ENCODE peak calls at places on chromosomes 1 and 21, in seven cellular contexts. F is IMR-90, P is mesenchymal stem cell, H is H1, K is trophoblast cell, E is mesendoderm, N is neuronal stem cell. B is an unnamed sample.

GRCh38 chr21:45075606-45076244 is 1.3 kb downstream of the ADARB1 start:
- DNase-seq in F (no peak), P (no peak), H (no peak), K (no peak), E (no peak), N (no peak), B (no peak)

GRCh38 chr1:82062206-82062605 is 261.5 kb downstream of the ADGRL2 start:
- DNase-seq in F (no peak), P (no peak), H (no peak), K (no peak), E (no peak), N (no peak), B (no peak)

GRCh38 chr1:114496091-114496490 is 14.9 kb downstream of the TRIM33 start:
- DNase-seq in F (no peak), P (no peak), H (no peak), K (no peak), E (no peak), N (no peak), B (no peak)

GRCh38 chr1:13813398-13814012 is 113.5 kb downstream of the PRDM2 start:
- DNase-seq in F (no peak), P (peak), H (no peak), K (peak), E (peak), N (peak), B (peak)

GRCh38 chr1:979744-980072 is 2.2 kb downstream of the PERM1 start:
- DNase-seq in F (no peak), P (no peak), H (no peak), K (no peak), E (no peak), N (no peak), B (no peak)

GRCh38 chr21:31538821-31539220 is 120.7 kb upstream of the SOD1 start:
- DNase-seq in F (no peak), P (no peak), H (no peak), K (no peak), E (no peak), N (no peak), B (no peak)

GRCh38 chr21:34865922-34866271 is 183.2 kb downstream of the RUNX1 start:
- DNase-seq in F (no peak), P (peak), H (peak), K (peak), E (peak), N (no peak), B (peak)

GRCh38 chr1:226743259-226743658 is 4.2 kb upstream of the ITPKB start:
- DNase-seq in F (no peak), P (no peak), H (no peak), K (no peak), E (no peak), N (no peak), B (no peak)

GRCh38 chr1:183702087-183702812 is 49.1 kb upstream of the APOBEC4 start:
- DNase-seq in F (peak), P (no peak), H (no peak), K (peak), E (no peak), N (no peak), B (no peak)

GRCh38 chr1:8418301-8418700 is 100.4 kb downstream of the SLC45A1 start:
- DNase-seq in F (no peak), P (no peak), H (no peak), K (no peak), E (no peak), N (no peak), B (no peak)
- H4K8ac ChIP-seq in F (no peak), P (no peak), H (no peak), K (no peak), E (no peak), N (no peak), B (no peak)

GRCh38 chr1:159040206-159040605 is 30.5 kb downstream of the IFI16 start:
- DNase-seq in F (peak), P (peak), H (no peak), K (peak), E (no peak), N (no peak), B (no peak)
- H4K8ac ChIP-seq in F (no peak), P (no peak), H (no peak), K (no peak), E (no peak), N (no peak), B (no peak)

GRCh38 chr1:84795213-84795612 is 97.8 kb downstream of the LPAR3 start:
- DNase-seq in F (no peak), P (no peak), H (no peak), K (no peak), E (no peak), N (no peak), B (no peak)
- H4K8ac ChIP-seq in F (no peak), P (no peak), H (no peak), K (no peak), E (no peak), N (no peak), B (no peak)

GRCh38 chr1:187078916-187079315 is 250.2 kb downstream of the PLA2G4A start:
- DNase-seq in F (no peak), P (no peak), H (no peak), K (no peak), E (no peak), N (no peak), B (no peak)
- H4K8ac ChIP-seq in F (no peak), P (no peak), H (no peak), K (no peak), E (no peak), N (no peak), B (no peak)

DNA sequence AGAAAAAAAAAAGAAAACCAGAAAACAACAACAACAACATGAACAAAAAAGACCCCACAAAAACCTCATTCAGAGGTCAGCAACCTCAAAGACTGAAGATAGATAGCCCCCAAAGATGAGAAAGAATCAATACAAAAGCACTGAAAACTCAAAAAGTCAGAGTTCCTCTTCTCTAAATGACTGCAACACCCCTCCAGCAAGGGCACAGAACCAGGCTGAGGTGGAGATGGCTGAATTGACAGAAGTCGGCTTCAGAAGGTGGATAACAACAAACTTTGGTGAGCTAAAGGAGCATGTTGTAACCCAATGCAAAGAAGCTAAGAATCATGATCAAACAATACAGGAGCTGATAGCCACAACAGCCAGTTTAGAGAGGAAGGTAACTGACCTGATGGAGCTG is 17.0 kb downstream of the RAB3GAP2 start:
- DNase-seq in F (no peak), P (no peak), H (no peak), K (no peak), E (no peak), N (no peak), B (no peak)
- H4K8ac ChIP-seq in F (no peak), P (no peak), H (no peak), K (no peak), E (no peak), N (no peak), B (no peak)

GRCh38 chr1:211282023-211282373 is 22.8 kb downstream of the RCOR3 start:
- DNase-seq in F (no peak), P (no peak), H (no peak), K (no peak), E (no peak), N (no peak), B (no peak)

GRCh38 chr1:211279340-211279739 is 20.2 kb downstream of the RCOR3 start:
- DNase-seq in F (no peak), P (no peak), H (no peak), K (no peak), E (no peak), N (no peak), B (no peak)

GRCh38 chr1:211280910-211281309 is 21.7 kb downstream of the RCOR3 start:
- DNase-seq in F (no peak), P (no peak), H (no peak), K (no peak), E (no peak), N (no peak), B (no peak)

GRCh38 chr1:211285196-211285595 is 26.0 kb downstream of the RCOR3 start:
- DNase-seq in F (peak), P (no peak), H (no peak), K (no peak), E (no peak), N (no peak), B (no peak)

DNA sequence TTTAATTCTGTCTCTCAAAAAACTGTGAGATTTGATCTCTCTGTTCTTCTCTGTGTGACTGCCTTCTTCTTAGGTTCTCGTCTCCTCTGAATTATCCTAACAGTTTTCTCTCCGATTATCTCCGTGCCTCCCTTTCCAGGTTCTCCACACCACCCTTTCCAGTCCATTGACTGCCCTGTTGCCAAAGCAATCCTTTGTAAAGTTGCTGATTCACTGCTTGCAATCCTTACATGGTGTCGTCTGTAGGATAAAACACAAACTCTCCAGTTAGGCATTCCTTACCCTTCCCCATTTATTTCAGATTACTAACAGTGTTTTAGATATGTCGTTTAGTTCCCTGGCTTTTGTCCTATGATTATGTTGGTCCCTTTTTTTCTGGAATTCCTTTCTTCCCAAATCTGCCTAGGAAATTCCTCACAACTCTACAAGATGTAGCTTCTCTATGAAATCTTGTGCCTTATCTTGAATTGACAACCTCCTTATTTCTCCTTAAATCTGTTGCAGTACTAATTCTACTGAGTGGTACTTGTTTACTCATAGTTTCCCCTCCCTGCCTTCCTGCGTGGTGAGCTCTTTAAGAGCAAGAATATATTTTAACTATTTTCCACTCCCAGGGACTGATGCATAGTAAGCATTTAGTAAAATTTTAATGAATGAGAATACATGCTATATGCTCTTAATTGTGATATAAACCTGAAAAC is 22.3 kb downstream of the RCOR3 start:
- DNase-seq in F (peak), P (peak), H (no peak), K (no peak), E (peak), N (no peak), B (no peak)
- H4K8ac ChIP-seq in F (no peak), P (no peak), H (no peak), K (no peak), E (no peak), N (no peak), B (no peak)

GRCh38 chr1:180652791-180653190 is 21.0 kb downstream of the XPR1 start:
- DNase-seq in F (peak), P (no peak), H (no peak), K (no peak), E (no peak), N (no peak), B (no peak)
- H4K8ac ChIP-seq in F (no peak), P (no peak), H (no peak), K (no peak), E (no peak), N (no peak), B (no peak)

GRCh38 chr1:160221089-160221488 is 15.9 kb downstream of the PEA15 start:
- DNase-seq in F (no peak), P (peak), H (no peak), K (no peak), E (no peak), N (no peak), B (no peak)
- H4K8ac ChIP-seq in F (no peak), P (no peak), H (no peak), K (no peak), E (no peak), N (no peak), B (no peak)

B was measured in H9.